ENCODE peak calls at places on chromosomes 16 and 17, in seven cellular contexts. V, E, R, D, X, W and L are unnamed samples.

GRCh38 chr17:19334331-19334730 is 28.2 kb downstream of the B9D1 start:
- DNase-seq in W (no peak), V (no peak), R (no peak), X (no peak), E (no peak), D (no peak), L (no peak)

GRCh38 chr16:621526-622105 is 9.2 kb upstream of the WFIKKN1 start:
- DNase-seq in W (no peak), R (no peak), X (no peak), E (no peak), D (no peak), V (peak), L (no peak)

GRCh38 chr17:35001549-35001948 is 21.2 kb downstream of the LIG3 start:
- DNase-seq in R (no peak), X (no peak), W (no peak), D (no peak), E (no peak), V (no peak), L (no peak)

GRCh38 chr17:7977805-7978204 is 24.6 kb upstream of the GUCY2D start:
- DNase-seq in V (no peak), R (no peak), E (no peak), D (no peak), W (no peak), X (no peak), L (no peak)

GRCh38 chr17:30415491-30415890 is 36.8 kb downstream of the CPD start:
- DNase-seq in D (no peak), X (no peak), E (no peak), V (no peak), R (no peak), W (no peak), L (no peak)

GRCh38 chr16:12584488-12585233 is 219.0 kb downstream of the CPPED1 start:
- DNase-seq in V (no peak), W (no peak), E (peak), R (no peak), X (no peak), D (no peak), L (no peak)

GRCh38 chr17:42287305-42288077 is 807 bp upstream of the STAT5A start:
- DNase-seq in V (peak), D (peak), W (no peak), X (no peak), E (no peak), R (no peak), L (peak)

GRCh38 chr16:72278301-72278700 is 106.3 kb upstream of the PMFBP1 start:
- DNase-seq in V (no peak), W (no peak), X (no peak), E (no peak), R (no peak), D (no peak), L (no peak)

GRCh38 chr16:31134625-31135534 is 647 bp downstream of the PRSS8 start:
- DNase-seq in V (no peak), X (peak), D (no peak), W (no peak), E (peak), R (peak), L (no peak)

GRCh38 chr17:37384560-37385160 is 8.9 kb downstream of the C17orf78 start:
- DNase-seq in X (no peak), E (no peak), R (no peak), D (no peak), V (no peak), W (no peak), L (no peak)

GRCh38 chr16:84790291-84790690 is 29.5 kb upstream of the CRISPLD2 start:
- DNase-seq in X (peak), E (no peak), V (no peak), W (no peak), D (no peak), R (no peak), L (no peak)

GRCh38 chr16:77663711-77664110 is 58.6 kb upstream of the NUDT7 start:
- DNase-seq in D (no peak), X (no peak), R (no peak), V (no peak), E (no peak), W (no peak), L (no peak)

GRCh38 chr16:25108054-25108453 is 3.5 kb upstream of the LCMT1 start:
- DNase-seq in W (peak), D (peak), V (no peak), X (peak), R (no peak), E (peak), L (no peak)

GRCh38 chr17:78075545-78075944 is 53.0 kb downstream of the TMC6 start:
- DNase-seq in D (no peak), E (no peak), R (no peak), V (no peak), X (no peak), W (no peak), L (no peak)

GRCh38 chr16:23726710-23727109 is 13.7 kb upstream of the ERN2 start:
- DNase-seq in E (no peak), X (no peak), W (no peak), R (no peak), V (no peak), D (no peak), L (no peak)

GRCh38 chr16:23728112-23728477 is 15.1 kb upstream of the ERN2 start:
- DNase-seq in E (no peak), V (no peak), W (no peak), D (no peak), X (no peak), R (no peak), L (no peak)

GRCh38 chr16:23729503-23730424 is 16.7 kb upstream of the ERN2 start:
- DNase-seq in W (peak), R (no peak), X (peak), E (peak), D (no peak), V (no peak), L (peak)

DNA sequence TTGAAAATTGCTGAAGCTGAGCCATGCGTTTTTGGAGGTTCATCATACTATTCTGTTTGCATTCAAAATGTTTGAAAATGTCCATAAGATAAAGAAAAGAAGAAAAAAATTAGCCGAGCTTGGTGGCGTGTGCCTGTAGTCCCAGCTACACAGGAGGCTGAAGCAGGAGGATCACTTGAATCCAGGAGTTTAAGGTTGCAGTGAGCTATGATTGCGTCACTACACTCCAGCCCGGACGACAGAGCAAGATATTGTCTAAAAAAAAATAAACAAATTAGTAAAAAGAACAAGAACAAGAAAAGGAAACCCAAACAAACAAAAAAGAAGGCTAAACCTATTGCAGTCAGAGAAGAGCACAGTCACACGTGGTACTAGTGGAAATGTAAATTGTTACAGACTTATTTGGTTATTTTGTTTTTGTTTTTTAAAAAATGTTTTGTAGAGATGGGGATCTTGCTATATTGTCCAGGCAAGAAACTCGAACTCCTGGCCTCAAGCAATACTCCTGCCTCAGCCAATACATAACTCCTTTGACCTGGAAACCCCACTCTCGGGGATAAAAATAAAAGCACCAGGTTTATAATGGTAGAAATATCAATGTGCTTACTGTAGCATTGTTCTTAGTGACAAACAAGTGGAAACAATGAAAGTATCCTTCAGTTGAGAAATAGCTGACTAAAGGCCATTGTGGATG is 11.6 kb upstream of the ERN2 start:
- DNase-seq in V (no peak), R (no peak), E (no peak), W (no peak), X (no peak), D (no peak), L (no peak)
- TF ChIP-seq CTCF in V (no peak), R (no peak), E (no peak), W (no peak), X (no peak), D (no peak), L (no peak)

DNA sequence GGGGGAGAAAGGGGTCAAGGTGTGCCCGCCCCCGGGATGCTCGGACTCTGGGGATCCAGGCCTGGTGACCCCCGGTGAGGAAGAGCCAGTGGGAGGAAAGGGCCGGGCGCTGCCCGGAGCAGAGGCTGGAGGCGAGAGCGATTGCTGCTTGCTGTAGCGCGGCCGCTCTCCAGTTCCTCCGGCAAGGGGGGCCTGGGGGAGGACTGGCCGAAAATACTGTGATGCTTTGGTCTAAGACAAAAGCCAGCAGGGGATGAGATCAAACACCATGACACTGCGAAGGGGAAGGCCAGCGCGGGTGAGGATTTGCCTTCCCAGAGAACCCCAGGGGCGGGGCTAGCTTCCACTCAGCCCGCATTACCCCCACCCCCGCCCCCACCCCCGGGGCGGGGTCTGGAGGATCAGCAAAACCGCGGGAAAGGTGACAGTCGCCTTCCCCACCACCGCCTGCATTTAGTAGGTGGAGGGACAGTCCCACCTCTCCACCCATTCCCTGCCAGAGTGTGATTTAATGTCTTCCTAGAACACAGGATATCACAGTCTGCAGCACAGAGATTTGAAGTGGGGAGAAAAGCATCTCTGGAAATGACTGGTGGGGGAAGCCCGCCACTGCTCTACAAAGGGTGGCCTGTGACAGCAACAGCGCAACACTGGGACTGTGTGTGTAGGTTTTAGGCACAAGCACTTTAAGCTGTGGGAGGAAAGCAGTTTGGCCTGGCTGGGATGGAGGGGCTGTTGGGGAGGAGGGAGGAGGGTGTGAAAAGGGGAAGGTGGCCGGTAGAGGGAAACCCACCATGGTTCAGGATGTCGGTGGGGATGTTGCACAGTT is 25.7 kb downstream of the MRC2 start:
- DNase-seq in V (peak), W (peak), R (peak), D (peak), X (peak), E (peak), L (no peak)
- TF ChIP-seq CTCF in V (no peak), W (no peak), R (no peak), D (no peak), X (no peak), E (no peak), L (peak)

GRCh38 chr17:46876353-46876887 is 25.0 kb downstream of the WNT9B start:
- DNase-seq in E (peak), D (no peak), V (no peak), X (peak), R (peak), W (peak), L (no peak)
- TF ChIP-seq CTCF in E (peak), D (peak), V (no peak), X (peak), R (peak), W (peak), L (no peak)

GRCh38 chr17:48552453-48553189 is 7.7 kb upstream of the HOXB2 start:
- DNase-seq in E (no peak), D (no peak), X (no peak), R (peak), W (no peak), V (no peak), L (no peak)
- TF ChIP-seq CTCF in E (no peak), D (no peak), X (no peak), R (no peak), W (no peak), V (no peak), L (no peak)

DNA sequence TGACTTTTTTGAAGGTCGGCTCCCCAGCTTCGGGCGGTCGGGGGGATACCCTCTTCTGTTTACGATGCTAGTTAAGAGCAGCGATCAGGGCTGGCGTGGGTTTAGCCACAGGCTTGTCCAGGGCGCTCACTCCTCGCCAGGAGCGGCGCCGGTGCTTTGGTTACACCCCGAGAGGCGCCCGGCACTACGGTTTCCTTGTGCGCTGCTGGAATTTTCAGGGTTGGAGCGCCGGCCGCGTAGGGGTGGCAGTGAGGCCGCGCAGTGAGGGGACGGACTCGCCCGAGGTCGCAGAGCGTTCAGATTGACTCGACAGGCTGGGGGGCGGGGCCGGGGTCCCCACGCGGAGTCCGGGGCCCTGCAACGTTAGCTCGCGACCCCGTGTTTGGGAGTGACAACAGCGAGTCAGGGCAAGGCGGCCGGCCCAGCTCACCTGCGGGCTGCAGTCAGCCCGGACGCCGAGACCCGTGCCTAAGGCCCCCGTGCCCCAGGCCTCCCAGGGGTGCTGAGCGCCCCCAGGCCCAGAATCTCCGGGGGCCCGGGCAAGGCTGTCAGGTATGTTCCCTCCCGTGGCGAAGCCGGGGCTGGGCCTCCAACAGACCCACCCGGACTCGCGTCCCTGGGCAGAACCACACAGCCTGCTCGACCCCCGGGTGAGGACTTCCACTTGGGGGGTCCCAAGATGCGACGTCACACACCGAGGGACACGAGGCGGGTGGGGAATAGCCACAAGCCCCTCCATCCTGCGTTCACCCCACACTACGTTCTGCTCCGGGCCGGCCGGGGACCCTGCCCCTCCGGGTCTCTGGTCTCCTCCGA is 1.3 kb upstream of the ACTG1 start:
- DNase-seq in D (peak), V (peak), R (peak), X (peak), W (peak), E (peak), L (no peak)
- TF ChIP-seq CTCF in D (no peak), V (no peak), R (peak), X (no peak), W (no peak), E (no peak), L (no peak)

GRCh38 chr17:79926002-79926307 is 86.7 kb upstream of the CBX4 start:
- DNase-seq in E (peak), D (no peak), R (no peak), W (no peak), X (no peak), V (no peak), L (no peak)

GRCh38 chr17:79925242-79925957 is 86.2 kb upstream of the CBX4 start:
- DNase-seq in X (peak), V (no peak), R (peak), D (no peak), W (peak), E (peak), L (peak)

GRCh38 chr17:79924639-79924976 is 85.4 kb upstream of the CBX4 start:
- DNase-seq in D (no peak), X (no peak), W (no peak), E (no peak), R (no peak), V (no peak), L (no peak)

GRCh38 chr17:79922798-79923197 is 83.6 kb upstream of the CBX4 start:
- DNase-seq in D (no peak), R (no peak), E (no peak), V (no peak), W (no peak), X (no peak), L (no peak)

GRCh38 chr17:79923974-79924638 is 84.9 kb upstream of the CBX4 start:
- DNase-seq in E (peak), R (peak), V (no peak), D (no peak), W (peak), X (peak), L (no peak)
- TF ChIP-seq CTCF in E (no peak), R (peak), V (no peak), D (peak), W (peak), X (peak), L (peak)

GRCh38 chr17:58219007-58219788 is at the start of gene MKS1:
- DNase-seq in X (peak), E (peak), R (peak), W (peak), V (peak), D (peak), L (peak)

GRCh38 chr17:58219789-58220183 is 731 bp upstream of the MKS1 start:
- DNase-seq in V (no peak), X (no peak), W (no peak), R (no peak), D (no peak), E (no peak), L (no peak)

GRCh38 chr17:58210922-58211321 is 8.1 kb downstream of the MKS1 start:
- DNase-seq in V (no peak), E (no peak), W (no peak), R (no peak), D (no peak), X (no peak), L (no peak)

GRCh38 chr17:58215685-58216084 is 3.4 kb downstream of the MKS1 start:
- DNase-seq in X (peak), D (no peak), R (no peak), W (peak), E (no peak), V (no peak), L (no peak)
- TF ChIP-seq CTCF in X (peak), D (no peak), R (no peak), W (no peak), E (no peak), V (no peak), L (no peak)

DNA sequence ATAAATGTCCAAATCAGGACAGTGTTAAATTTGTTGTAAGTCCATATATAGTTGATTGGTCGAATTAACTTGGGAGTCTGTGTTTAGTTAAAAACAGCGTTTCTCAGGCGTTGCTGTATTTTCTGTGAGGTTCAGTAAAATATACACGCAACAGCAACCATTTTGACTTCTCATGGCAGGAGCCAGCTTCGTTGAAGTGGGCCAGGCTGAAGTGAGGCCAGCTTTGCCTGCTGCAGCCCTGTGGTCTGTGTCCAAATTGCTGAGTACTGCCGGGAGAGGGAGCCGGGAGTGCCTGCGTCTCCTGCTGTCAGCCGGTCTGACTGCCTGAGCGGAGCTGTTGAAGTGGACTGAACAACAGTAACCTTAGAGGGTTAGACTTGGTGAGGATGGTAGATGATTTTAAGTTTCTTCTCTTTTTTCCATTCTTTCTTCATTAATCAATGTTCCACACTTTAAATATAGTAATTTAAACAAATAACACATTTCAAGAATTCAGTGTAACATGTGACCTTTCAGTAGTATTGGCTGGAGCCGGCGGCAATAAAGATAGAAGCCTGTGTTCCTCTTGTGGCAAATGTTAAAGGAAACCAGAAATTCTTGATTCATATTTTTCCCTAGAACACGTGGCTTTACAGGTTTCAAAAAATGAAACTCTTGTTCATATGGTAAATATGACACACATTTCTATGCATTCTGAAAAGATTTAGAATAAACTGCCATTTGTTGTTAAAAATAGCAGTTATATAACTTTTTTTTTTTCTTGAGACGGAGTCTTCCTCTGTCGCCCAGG is 37.0 kb upstream of the ZNF750 start:
- DNase-seq in X (peak), V (peak), D (no peak), R (peak), E (peak), W (no peak), L (no peak)
- TF ChIP-seq CTCF in X (peak), V (peak), D (peak), R (peak), E (no peak), W (no peak), L (peak)